ENCODE peak calls at places on chromosomes 11 and 22, in nine cellular contexts. C is A549, L is HCT116, R is AG10803, K is astrocyte of the cerebellum, Z is endodermal cell, U is epithelial cell of esophagus, A is AG04450, F is heart right ventricle. O is an unnamed sample.

GRCh38 chr22:48980918-48981317 is 846.8 kb downstream of the BRD1 start:
- DNase-seq in A (no peak), C (no peak), L (no peak), U (no peak), Z (no peak), K (no peak), F (no peak), R (no peak), O (no peak)

GRCh38 chr11:19903620-19904069 is 191.0 kb downstream of the NAV2 start:
- DNase-seq in K (peak), Z (peak), C (peak), R (peak), U (peak), A (peak), L (peak), F (peak), O (peak)

GRCh38 chr11:117814766-117815261 is 9.7 kb downstream of the FXYD2 start:
- DNase-seq in R (no peak), Z (peak), C (peak), K (peak), L (no peak), A (no peak), U (peak), F (peak), O (no peak)

GRCh38 chr11:76614471-76615183 is 55.9 kb downstream of the LRRC32 start:
- DNase-seq in L (no peak), Z (peak), K (peak), C (no peak), F (peak), R (peak), U (no peak), A (no peak), O (no peak)

GRCh38 chr22:21927174-21927823 is 25.3 kb downstream of the PPM1F start:
- DNase-seq in C (no peak), F (no peak), Z (peak), U (no peak), K (no peak), R (no peak), A (no peak), L (no peak), O (no peak)

GRCh38 chr11:111419641-111420327 is 40.7 kb upstream of the POU2AF1 start:
- DNase-seq in K (no peak), R (no peak), C (no peak), U (no peak), A (no peak), Z (peak), F (no peak), L (no peak), O (no peak)

GRCh38 chr22:48039326-48039725 is 1276.9 kb downstream of the TBC1D22A start:
- DNase-seq in R (no peak), F (no peak), L (no peak), Z (no peak), A (no peak), C (no peak), K (no peak), U (no peak), O (no peak)

GRCh38 chr11:16184588-16184987 is 171.8 kb downstream of the SOX6 start:
- DNase-seq in K (peak), C (peak), L (no peak), U (peak), R (peak), Z (peak), F (no peak), A (peak), O (no peak)

GRCh38 chr11:126281666-126282175 is 1.2 kb upstream of the TIRAP start:
- DNase-seq in L (no peak), K (no peak), A (no peak), U (no peak), R (no peak), C (no peak), Z (no peak), F (no peak), O (no peak)

GRCh38 chr22:46627806-46628482 is 7.8 kb downstream of the GRAMD4 start:
- DNase-seq in A (no peak), U (no peak), L (no peak), K (no peak), R (no peak), C (no peak), F (no peak), Z (no peak), O (peak)

GRCh38 chr11:43419460-43419859 is 60.7 kb downstream of the TTC17 start:
- DNase-seq in C (peak), Z (peak), R (peak), A (no peak), U (peak), F (no peak), L (peak), K (peak), O (no peak)

GRCh38 chr11:62137276-62137861 is 13.6 kb downstream of the INCENP start:
- DNase-seq in K (no peak), C (no peak), R (no peak), U (no peak), L (no peak), Z (no peak), A (no peak), F (no peak), O (no peak)

GRCh38 chr11:25039165-25039564 is 542.3 kb downstream of the LUZP2 start:
- DNase-seq in F (no peak), C (no peak), R (no peak), K (no peak), L (no peak), Z (no peak), U (no peak), A (no peak), O (no peak)

GRCh38 chr11:75503531-75504099 is 22.1 kb downstream of the GDPD5 start:
- DNase-seq in R (no peak), L (no peak), A (no peak), K (no peak), F (no peak), U (no peak), C (no peak), Z (no peak), O (no peak)

GRCh38 chr11:13958596-13958995 is 3.9 kb upstream of the SPON1 start:
- DNase-seq in A (no peak), Z (no peak), K (no peak), F (no peak), C (no peak), L (no peak), R (no peak), U (no peak), O (no peak)

GRCh38 chr11:65719887-65720236 is 736 bp downstream of the RNASEH2C start:
- DNase-seq in K (no peak), U (peak), A (no peak), F (no peak), Z (no peak), L (no peak), R (peak), C (no peak), O (peak)

GRCh38 chr11:1925373-1926155 is 6.1 kb downstream of the TNNT3 start:
- DNase-seq in C (no peak), R (no peak), U (no peak), L (no peak), Z (no peak), F (no peak), A (no peak), K (no peak), O (no peak)

GRCh38 chr11:8263109-8263768 is 439 bp downstream of the LMO1 start:
- DNase-seq in L (no peak), R (no peak), F (no peak), C (no peak), K (no peak), A (no peak), U (peak), Z (peak), O (peak)

GRCh38 chr22:33909075-33909458 is 11.2 kb downstream of the LARGE1 start:
- DNase-seq in R (peak), U (no peak), K (no peak), F (no peak), Z (no peak), C (peak), L (no peak), A (peak), O (no peak)

GRCh38 chr11:61429346-61429690 is 457 bp downstream of the CPSF7 start:
- DNase-seq in C (peak), A (no peak), U (peak), R (peak), K (no peak), Z (peak), L (peak), F (peak), O (peak)

GRCh38 chr11:128247235-128247594 is 340.1 kb downstream of the ETS1 start:
- DNase-seq in R (peak), C (no peak), Z (no peak), A (no peak), F (no peak), L (no peak), U (no peak), K (no peak), O (no peak)

GRCh38 chr11:11089805-11090204 is 232.0 kb upstream of the ZBED5 start:
- DNase-seq in A (no peak), C (no peak), F (no peak), Z (no peak), K (no peak), L (no peak), R (no peak), U (no peak), O (no peak)

GRCh38 chr22:40533712-40534378 is 102.7 kb downstream of the MRTFA start:
- DNase-seq in U (peak), Z (no peak), C (peak), K (no peak), F (no peak), A (no peak), L (no peak), R (peak), O (no peak)

GRCh38 chr11:119316729-119317591 is at the start of gene MCAM:
- DNase-seq in K (no peak), U (peak), C (no peak), L (no peak), F (peak), A (no peak), Z (peak), R (no peak), O (peak)

GRCh38 chr22:38317995-38318715 is 922 bp upstream of the CSNK1E start:
- DNase-seq in R (peak), A (peak), K (peak), L (peak), C (peak), Z (peak), U (peak), F (peak), O (no peak)

GRCh38 chr11:113577356-113578163 is 102.4 kb upstream of the DRD2 start:
- DNase-seq in Z (peak), C (no peak), U (no peak), R (no peak), L (no peak), K (no peak), F (no peak), A (no peak), O (no peak)

GRCh38 chr22:25076281-25076680 is 123.4 kb upstream of the CRYBB3 start:
- DNase-seq in Z (no peak), F (no peak), A (no peak), R (no peak), L (no peak), U (no peak), C (no peak), K (no peak), O (no peak)

GRCh38 chr11:55793321-55793720 is 2.0 kb upstream of the OR5D14 start:
- DNase-seq in U (no peak), C (no peak), K (no peak), Z (no peak), L (no peak), A (no peak), R (no peak), F (no peak), O (no peak)

GRCh38 chr22:32880906-32881596 is 79.5 kb downstream of the TIMP3 start:
- DNase-seq in U (peak), K (no peak), C (no peak), A (peak), L (no peak), F (peak), R (no peak), Z (peak), O (peak)

GRCh38 chr11:9804414-9804902 is 140.6 kb downstream of the SWAP70 start:
- DNase-seq in C (no peak), U (no peak), K (no peak), R (no peak), F (no peak), L (no peak), A (no peak), Z (no peak), O (no peak)

GRCh38 chr11:123690490-123690889 is 36.1 kb upstream of the SCN3B start:
- DNase-seq in U (peak), R (peak), K (no peak), L (no peak), C (peak), Z (no peak), A (no peak), F (no peak), O (no peak)

GRCh38 chr11:29162490-29162889 is 854.3 kb downstream of the KCNA4 start:
- DNase-seq in F (no peak), Z (no peak), L (no peak), C (no peak), K (no peak), R (peak), A (no peak), U (no peak), O (no peak)

GRCh38 chr11:133917921-133918605 is 38.7 kb downstream of the IGSF9B start:
- DNase-seq in C (no peak), L (no peak), A (no peak), F (no peak), U (no peak), Z (no peak), R (no peak), K (no peak), O (peak)

GRCh38 chr11:28736256-28736655 is 628.1 kb downstream of the METTL15 start:
- DNase-seq in L (no peak), K (no peak), F (no peak), R (no peak), U (no peak), A (no peak), Z (no peak), C (no peak), O (no peak)

GRCh38 chr22:27214691-27215090 is 557.3 kb downstream of the MIAT start:
- DNase-seq in Z (no peak), C (no peak), L (no peak), K (no peak), U (no peak), F (no peak), A (no peak), R (no peak), O (no peak)

GRCh38 chr11:86571273-86571948 is 101.0 kb downstream of the ME3 start:
- DNase-seq in U (no peak), C (peak), Z (peak), A (no peak), K (no peak), F (no peak), L (peak), R (no peak), O (peak)

GRCh38 chr22:37185646-37186227 is 2.3 kb downstream of the C1QTNF6 start:
- DNase-seq in U (no peak), F (no peak), R (no peak), A (no peak), L (no peak), C (no peak), Z (no peak), K (no peak), O (peak)

GRCh38 chr11:109972181-109972715 is 120.9 kb upstream of the ZC3H12C start:
- DNase-seq in K (no peak), U (no peak), F (no peak), Z (no peak), L (no peak), R (no peak), A (no peak), C (no peak), O (no peak)

GRCh38 chr11:12587333-12587997 is 86.8 kb upstream of the TEAD1 start:
- DNase-seq in Z (peak), U (peak), C (no peak), R (peak), A (no peak), L (no peak), F (no peak), K (peak), O (no peak)

GRCh38 chr11:120326845-120327281 is 1.8 kb downstream of the TLCD5 start:
- DNase-seq in U (no peak), A (no peak), K (no peak), L (no peak), R (no peak), Z (no peak), F (no peak), C (peak), O (no peak)

GRCh38 chr11:120326228-120326627 is 1.1 kb downstream of the TLCD5 start:
- DNase-seq in A (no peak), F (no peak), L (no peak), C (peak), R (peak), K (no peak), U (no peak), Z (no peak), O (no peak)

GRCh38 chr11:120327311-120327710 is 2.2 kb downstream of the TLCD5 start:
- DNase-seq in U (no peak), R (no peak), L (no peak), C (no peak), A (no peak), Z (peak), F (no peak), K (no peak), O (no peak)

GRCh38 chr11:120329556-120329955 is 4.5 kb downstream of the TLCD5 start:
- DNase-seq in L (no peak), K (no peak), A (no peak), R (no peak), F (no peak), U (no peak), Z (no peak), C (no peak), O (no peak)

DNA sequence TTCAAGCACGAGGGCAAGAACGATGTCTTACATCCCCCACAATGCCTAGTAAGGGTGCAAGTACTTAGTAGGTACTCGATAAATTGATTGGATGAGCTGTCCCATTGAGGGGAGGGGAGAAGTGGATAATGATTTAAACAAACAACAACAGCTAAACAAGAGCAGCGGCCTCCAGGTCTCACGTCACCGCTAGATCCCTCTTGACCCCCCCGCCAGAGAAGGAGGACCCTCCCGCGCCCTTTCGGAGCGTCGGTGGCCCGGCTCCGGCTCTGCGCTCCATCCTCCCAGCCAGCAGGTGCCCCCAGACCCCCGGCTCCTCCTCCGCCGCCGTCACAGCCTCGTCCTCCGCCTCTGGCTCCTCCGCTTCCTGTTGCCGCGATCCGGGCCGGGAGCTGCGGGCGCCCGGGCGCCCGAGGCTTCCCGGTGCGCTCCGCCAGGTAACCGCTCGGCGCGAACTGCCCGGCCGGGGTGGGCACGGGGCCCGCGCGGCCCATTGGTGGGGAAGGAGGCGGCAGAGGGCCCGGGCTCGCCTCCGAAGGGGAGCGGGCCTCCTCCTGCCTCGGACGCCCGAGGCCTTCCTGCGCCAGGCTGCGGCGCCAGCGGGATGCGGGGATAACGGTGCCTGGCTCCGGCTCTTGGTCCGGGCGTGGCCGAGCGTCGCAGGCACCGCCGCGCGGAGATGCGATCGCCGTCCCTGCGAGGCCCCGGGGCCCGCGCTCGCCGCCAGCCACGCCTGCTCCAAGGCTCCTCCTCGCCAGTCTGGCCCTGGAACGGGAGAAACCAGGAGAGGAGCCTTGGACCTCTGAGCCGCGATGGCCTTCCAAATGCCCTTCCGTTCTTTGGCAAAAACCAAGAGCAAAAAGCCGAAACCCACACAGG is at the start of gene TLCD5:
- DNase-seq in F (peak), Z (peak), A (no peak), L (peak), R (peak), U (peak), C (peak), K (no peak), O (peak)
- TF ChIP-seq CTCF in F (no peak), Z (peak), A (peak), L (peak), R (peak), U (no peak), C (peak), K (no peak), O (no peak)

GRCh38 chr11:104944080-104944479 is 24.3 kb downstream of the CASP4 start:
- DNase-seq in C (no peak), Z (no peak), U (no peak), K (no peak), A (no peak), L (no peak), F (no peak), R (no peak), O (no peak)

GRCh38 chr11:104943561-104943960 is 24.8 kb downstream of the CASP4 start:
- DNase-seq in U (no peak), A (no peak), R (no peak), Z (no peak), L (no peak), F (no peak), K (no peak), C (no peak), O (no peak)

GRCh38 chr11:104946907-104947306 is 21.5 kb downstream of the CASP4 start:
- DNase-seq in F (no peak), Z (no peak), A (no peak), U (peak), L (peak), K (peak), R (peak), C (peak), O (no peak)
- TF ChIP-seq CTCF in F (no peak), Z (peak), A (peak), U (peak), L (peak), K (peak), R (peak), C (peak), O (peak)

DNA sequence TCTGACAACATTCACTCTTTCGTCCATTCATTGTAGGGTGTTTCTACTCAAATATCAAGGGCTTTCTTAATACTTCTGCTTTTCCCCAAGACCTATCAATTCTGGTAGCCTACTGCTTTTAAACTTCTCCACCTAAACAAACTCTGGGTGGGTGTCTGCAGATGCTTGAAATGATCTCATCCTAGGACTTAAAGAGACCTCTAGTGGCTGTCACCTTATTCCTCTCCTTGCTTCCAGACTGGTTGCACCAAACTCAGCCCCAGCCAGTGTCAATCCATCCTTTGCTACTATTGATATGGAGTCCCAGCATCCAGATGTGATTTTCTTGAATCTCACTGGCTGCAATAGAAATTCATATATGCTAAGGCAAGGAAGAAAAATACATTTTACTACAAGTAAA is 274.7 kb downstream of the NXPE2 start:
- DNase-seq in R (no peak), Z (peak), C (peak), L (no peak), K (no peak), U (no peak), A (no peak), F (no peak), O (no peak)
- TF ChIP-seq CTCF in R (no peak), Z (peak), C (no peak), L (no peak), K (no peak), U (no peak), A (no peak), F (no peak), O (no peak)

GRCh38 chr11:46308632-46309419 is 31.4 kb downstream of the CREB3L1 start:
- DNase-seq in U (peak), K (peak), C (peak), A (no peak), Z (peak), R (peak), F (peak), L (peak), O (peak)
- TF ChIP-seq CTCF in U (peak), K (peak), C (peak), A (peak), Z (peak), R (peak), F (peak), L (peak), O (peak)

GRCh38 chr22:17171016-17171312 is 11.9 kb upstream of the HDHD5 start:
- DNase-seq in C (no peak), R (no peak), L (no peak), F (no peak), U (no peak), Z (no peak), K (no peak), A (no peak), O (no peak)
- TF ChIP-seq CTCF in C (no peak), R (peak), L (no peak), F (no peak), U (no peak), Z (no peak), K (no peak), A (no peak), O (no peak)